ENCODE peak calls at places on chromosomes 7 and 10, in nine cellular contexts. F, K, H, V, W, O, S, Y and J are unnamed samples.

GRCh38 chr7:79293655-79294142 is 159.8 kb downstream of the MAGI2 start:
- DNase-seq in F (no peak), K (no peak), H (no peak), V (peak; percentile 48), W (no peak), O (peak; percentile 36), S (no peak), Y (no peak), J (no peak)

GRCh38 chr10:131678171-131678570 is 222.6 kb upstream of the PPP2R2D start:
- DNase-seq in F (no peak), K (no peak), H (no peak), V (no peak), W (no peak), O (no peak), S (no peak), Y (no peak), J (no peak)

GRCh38 chr10:104329754-104330153 is 8.5 kb downstream of the ITPRIP start:
- DNase-seq in F (peak; percentile 50), K (no peak), H (no peak), V (peak; percentile 93), W (no peak), O (no peak), S (no peak), Y (no peak), J (no peak)

GRCh38 chr7:75983471-75984129 is 10.8 kb downstream of the TMEM120A start:
- DNase-seq in F (no peak), K (no peak), H (no peak), V (no peak), W (no peak), O (no peak), S (no peak), Y (no peak), J (peak; percentile 61)

GRCh38 chr7:116211006-116211912 is 920 bp downstream of the TES start:
- DNase-seq in F (peak; percentile 92), K (peak; percentile 53), H (peak; percentile 80), V (peak; percentile 88), W (peak; percentile 85), O (peak; percentile 82), S (no peak), Y (peak; percentile 78), J (peak; percentile 46)

GRCh38 chr10:76558586-76558985 is 1079.0 kb downstream of the KCNMA1 start:
- DNase-seq in F (no peak), K (no peak), H (no peak), V (peak; percentile 82), W (no peak), O (no peak), S (no peak), Y (no peak), J (no peak)

GRCh38 chr10:63438506-63439498 is 27.0 kb downstream of the JMJD1C start:
- DNase-seq in F (no peak), K (no peak), H (no peak), V (no peak), W (no peak), O (no peak), S (no peak), Y (no peak), J (no peak)

GRCh38 chr7:114889646-114890285 is 32.1 kb upstream of the MDFIC start:
- DNase-seq in F (no peak), K (peak; percentile 46), H (peak; percentile 9), V (peak; percentile 96), W (peak; percentile 6), O (no peak), S (no peak), Y (no peak), J (no peak)

GRCh38 chr10:44968101-44968886 is 8.7 kb downstream of the RASSF4 start:
- DNase-seq in F (no peak), K (no peak), H (no peak), V (no peak), W (peak; percentile 23), O (no peak), S (no peak), Y (peak; percentile 48), J (peak; percentile 20)

GRCh38 chr7:134504660-134505164 is 22.7 kb upstream of the AKR1B10 start:
- DNase-seq in F (no peak), K (no peak), H (no peak), V (no peak), W (no peak), O (no peak), S (no peak), Y (no peak), J (no peak)

GRCh38 chr10:5862360-5862929 is 27.2 kb downstream of the ANKRD16 start:
- DNase-seq in F (no peak), K (no peak), H (no peak), V (no peak), W (no peak), O (no peak), S (no peak), Y (no peak), J (no peak)

GRCh38 chr7:107173691-107174406 is 5.0 kb downstream of the HBP1 start:
- DNase-seq in F (no peak), K (no peak), H (peak; percentile 20), V (no peak), W (no peak), O (no peak), S (no peak), Y (no peak), J (no peak)

GRCh38 chr7:1861799-1862458 is 191.9 kb downstream of the ELFN1 start:
- DNase-seq in F (no peak), K (no peak), H (no peak), V (no peak), W (no peak), O (no peak), S (no peak), Y (no peak), J (no peak)

GRCh38 chr10:14879801-14880193 is 1.1 kb downstream of the SUV39H2 start:
- DNase-seq in F (no peak), K (no peak), H (no peak), V (no peak), W (no peak), O (no peak), S (no peak), Y (no peak), J (no peak)

GRCh38 chr7:45646207-45646821 is 72.1 kb downstream of the ADCY1 start:
- DNase-seq in F (peak; percentile 19), K (no peak), H (no peak), V (no peak), W (no peak), O (no peak), S (no peak), Y (no peak), J (no peak)

GRCh38 chr7:29035044-29035740 is 77.1 kb upstream of the TRIL start:
- DNase-seq in F (peak; percentile 61), K (peak; percentile 38), H (peak; percentile 5), V (peak; percentile 37), W (peak; percentile 6), O (no peak), S (no peak), Y (no peak), J (no peak)

GRCh38 chr10:121702351-121703320 is 104.4 kb upstream of the FGFR2 start:
- DNase-seq in F (no peak), K (peak; percentile 4), H (no peak), V (peak; percentile 77), W (no peak), O (no peak), S (no peak), Y (no peak), J (no peak)

GRCh38 chr7:45099891-45100760 is 11.4 kb upstream of the NACAD start:
- DNase-seq in F (peak; percentile 45), K (no peak), H (no peak), V (no peak), W (no peak), O (no peak), S (no peak), Y (no peak), J (no peak)

GRCh38 chr7:74503061-74503460 is 49.4 kb downstream of the GTF2IRD1 start:
- DNase-seq in F (no peak), K (no peak), H (no peak), V (no peak), W (no peak), O (no peak), S (no peak), Y (no peak), J (no peak)

GRCh38 chr7:123846217-123846891 is 1.4 kb downstream of the HYAL4 start:
- DNase-seq in F (peak; percentile 70), K (no peak), H (no peak), V (no peak), W (no peak), O (no peak), S (no peak), Y (no peak), J (no peak)

GRCh38 chr10:112288526-112288925 is 5.3 kb downstream of the TECTB start:
- DNase-seq in F (no peak), K (no peak), H (no peak), V (no peak), W (no peak), O (no peak), S (no peak), Y (no peak), J (peak; percentile 25)

GRCh38 chr7:108385834-108386422 is 70.3 kb downstream of the NRCAM start:
- DNase-seq in F (no peak), K (no peak), H (no peak), V (no peak), W (no peak), O (no peak), S (no peak), Y (no peak), J (no peak)

GRCh38 chr7:290554-291301 is 758 bp downstream of the FOXL3 start:
- DNase-seq in F (peak; percentile 21), K (no peak), H (no peak), V (no peak), W (no peak), O (no peak), S (no peak), Y (no peak), J (peak; percentile 82)

GRCh38 chr10:79066460-79067240 is 2.1 kb upstream of the ZMIZ1 start:
- DNase-seq in F (peak; percentile 83), K (no peak), H (no peak), V (no peak), W (peak; percentile 29), O (peak; percentile 42), S (no peak), Y (no peak), J (peak; percentile 82)

GRCh38 chr7:128863433-128863989 is 855 bp downstream of the ATP6V1F start:
- DNase-seq in F (peak; percentile 87), K (peak; percentile 75), H (peak; percentile 67), V (peak; percentile 67), W (peak; percentile 65), O (peak; percentile 59), S (no peak), Y (peak; percentile 35), J (peak; percentile 89)

GRCh38 chr7:26520483-26520882 is 228.8 kb downstream of the SNX10 start:
- DNase-seq in F (no peak), K (no peak), H (no peak), V (no peak), W (no peak), O (no peak), S (no peak), Y (no peak), J (no peak)

GRCh38 chr10:127175357-127176110 is 20.9 kb downstream of the INSYN2A start:
- DNase-seq in F (no peak), K (no peak), H (no peak), V (no peak), W (no peak), O (no peak), S (no peak), Y (no peak), J (peak; percentile 32)

GRCh38 chr10:5977471-5978370 is at the start of gene IL15RA:
- DNase-seq in F (peak; percentile 90), K (peak; percentile 72), H (peak; percentile 96), V (peak; percentile 51), W (peak; percentile 91), O (peak; percentile 72), S (no peak), Y (peak; percentile 76), J (peak; percentile 87)

GRCh38 chr7:35970458-35970857 is 169.6 kb downstream of the SEPTIN7 start:
- DNase-seq in F (no peak), K (no peak), H (no peak), V (no peak), W (no peak), O (no peak), S (no peak), Y (no peak), J (no peak)

GRCh38 chr10:132151286-132151950 is 35.3 kb upstream of the DPYSL4 start:
- DNase-seq in F (no peak), K (no peak), H (no peak), V (no peak), W (no peak), O (no peak), S (no peak), Y (no peak), J (no peak)

GRCh38 chr7:117047496-117047895 is 94.2 kb downstream of the ST7 start:
- DNase-seq in F (no peak), K (no peak), H (no peak), V (no peak), W (no peak), O (peak; percentile 41), S (no peak), Y (no peak), J (no peak)